ENCODE peak calls at places on chromosomes 12 and 14, in nine cellular contexts. A is NAMALWA; X is HS-27A; R is NCI-H446 treated with DMSO at 0.1 percent for 48 hours; T is fibroblast of mammary gland; H is NCI-H1105; M is A549; L is activated CD8-positive, alpha-beta memory T cell treated with anti-CD3 and anti-CD28 coated beads for 24 hours; J is GM04504. W is an unnamed sample.

GRCh38 chr12:39417916-39418315 is 25.0 kb downstream of the KIF21A start:
- DNase-seq in A (no peak), X (no peak), R (no peak), T (peak; percentile 15), H (no peak), M (no peak), L (no peak), J (no peak), W (no peak)

GRCh38 chr14:24054324-24054641 is 2.5 kb downstream of the CARMIL3 start:
- DNase-seq in A (no peak), X (no peak), R (no peak), T (no peak), H (no peak), M (no peak), L (no peak), J (no peak), W (no peak)

GRCh38 chr12:233615-233968 is 19.6 kb upstream of the SLC6A12 start:
- DNase-seq in A (no peak), X (no peak), R (no peak), T (no peak), H (no peak), M (no peak), L (no peak), J (no peak), W (no peak)

GRCh38 chr14:58238252-58239247 is 6.1 kb upstream of the PSMA3 start:
- DNase-seq in A (peak; percentile 30), X (no peak), R (no peak), T (peak; percentile 49), H (no peak), M (no peak), L (no peak), J (no peak), W (peak; percentile 31)

GRCh38 chr14:24290746-24291145 is 8.8 kb downstream of the DHRS1 start:
- DNase-seq in A (no peak), X (no peak), R (no peak), T (no peak), H (no peak), M (no peak), L (no peak), J (no peak), W (no peak)

GRCh38 chr12:128817115-128818015 is 6.4 kb downstream of the SLC15A4 start:
- DNase-seq in A (peak; percentile 77), X (no peak), R (no peak), T (peak; percentile 82), H (no peak), M (no peak), L (peak; percentile 40), J (peak; percentile 63), W (peak; percentile 5)

GRCh38 chr14:61145258-61145902 is 135.8 kb downstream of the TMEM30B start:
- DNase-seq in A (no peak), X (no peak), R (peak; percentile 59), T (peak; percentile 99), H (peak; percentile 96), M (no peak), L (no peak), J (peak; percentile 89), W (peak; percentile 91)

GRCh38 chr12:71472441-71472911 is 32.9 kb downstream of the LGR5 start:
- DNase-seq in A (no peak), X (peak; percentile 73), R (no peak), T (peak; percentile 32), H (no peak), M (no peak), L (no peak), J (peak; percentile 3), W (peak; percentile 14)

GRCh38 chr14:106208794-106209193 is 682.4 kb downstream of the TMEM121 start:
- DNase-seq in A (no peak), X (no peak), R (no peak), T (no peak), H (no peak), M (no peak), L (no peak), J (no peak), W (no peak)

GRCh38 chr12:66629138-66629880 is 49.6 kb downstream of the GRIP1 start:
- DNase-seq in A (no peak), X (no peak), R (no peak), T (no peak), H (no peak), M (no peak), L (no peak), J (no peak), W (no peak)

GRCh38 chr12:1552171-1552570 is 42.2 kb downstream of the FBXL14 start:
- DNase-seq in A (no peak), X (no peak), R (no peak), T (peak; percentile 38), H (no peak), M (no peak), L (no peak), J (no peak), W (peak; percentile 54)

GRCh38 chr12:52687527-52688385 is 7.5 kb upstream of the KRT1 start:
- DNase-seq in A (no peak), X (no peak), R (no peak), T (no peak), H (no peak), M (peak; percentile 11), L (no peak), J (no peak), W (no peak)

W was measured in ELR.